ENCODE peak calls at places on chromosomes 16 and 17, in seven cellular contexts. One of them, this sample, is unnamed.

GRCh38 chr17:30995347-30995746 is 24.5 kb downstream of the RNF135 start:
- DNase-seq in Panc1: no peak
- DNase-seq in HCT116: no peak
- DNase-seq in H1: no peak
- DNase-seq in SK-N-SH: no peak
- DNase-seq in K562: no peak
- DNase-seq in HepG2: no peak
- DNase-seq in this sample: no peak

GRCh38 chr16:65663774-65664173 is 541.9 kb upstream of the CDH11 start:
- DNase-seq in Panc1: no peak
- DNase-seq in HCT116: no peak
- DNase-seq in H1: no peak
- DNase-seq in SK-N-SH: no peak
- DNase-seq in K562: no peak
- DNase-seq in HepG2: no peak
- DNase-seq in this sample: no peak

GRCh38 chr16:67024384-67024896 is 4.5 kb upstream of the CBFB start:
- DNase-seq in Panc1: no peak
- DNase-seq in HCT116: no peak
- DNase-seq in H1: no peak
- DNase-seq in SK-N-SH: no peak
- DNase-seq in K562: no peak
- DNase-seq in HepG2: no peak
- DNase-seq in this sample: no peak

GRCh38 chr17:50191070-50192045 is 10.1 kb downstream of the COL1A1 start:
- DNase-seq in Panc1: no peak
- DNase-seq in HCT116: no peak
- DNase-seq in H1: no peak
- DNase-seq in SK-N-SH: no peak
- DNase-seq in K562: no peak
- DNase-seq in HepG2: no peak
- DNase-seq in this sample: no peak

GRCh38 chr17:51118330-51119195 is 2.1 kb downstream of the SPAG9 start:
- DNase-seq in Panc1: no peak
- DNase-seq in HCT116: no peak
- DNase-seq in H1: no peak
- DNase-seq in SK-N-SH: peak; percentile 25
- DNase-seq in K562: no peak
- DNase-seq in HepG2: peak; percentile 77
- DNase-seq in this sample: no peak

GRCh38 chr17:44956998-44957981 is 9.7 kb upstream of the KIF18B start:
- DNase-seq in Panc1: no peak
- DNase-seq in HCT116: no peak
- DNase-seq in H1: no peak
- DNase-seq in SK-N-SH: peak; percentile 84
- DNase-seq in K562: no peak
- DNase-seq in HepG2: no peak
- DNase-seq in this sample: no peak

GRCh38 chr16:3873482-3874173 is 6.9 kb downstream of the CREBBP start:
- DNase-seq in Panc1: no peak
- DNase-seq in HCT116: no peak
- DNase-seq in H1: no peak
- DNase-seq in SK-N-SH: no peak
- DNase-seq in K562: no peak
- DNase-seq in HepG2: no peak
- DNase-seq in this sample: no peak

GRCh38 chr16:25014500-25015147 is 545 bp downstream of the ARHGAP17 start:
- DNase-seq in Panc1: no peak
- DNase-seq in HCT116: no peak
- DNase-seq in H1: peak; percentile 73
- DNase-seq in SK-N-SH: peak; percentile 78
- DNase-seq in K562: peak; percentile 74
- DNase-seq in HepG2: peak; percentile 59
- DNase-seq in this sample: no peak

GRCh38 chr17:77963441-77963840 is 4.9 kb downstream of the TNRC6C start:
- DNase-seq in Panc1: no peak
- DNase-seq in HCT116: no peak
- DNase-seq in H1: no peak
- DNase-seq in SK-N-SH: peak; percentile 77
- DNase-seq in K562: peak; percentile 17
- DNase-seq in HepG2: peak; percentile 75
- DNase-seq in this sample: no peak

GRCh38 chr16:68000024-68000423 is 740 bp upstream of the DPEP2 start:
- DNase-seq in Panc1: no peak
- DNase-seq in HCT116: no peak
- DNase-seq in H1: no peak
- DNase-seq in SK-N-SH: no peak
- DNase-seq in K562: no peak
- DNase-seq in HepG2: no peak
- DNase-seq in this sample: no peak

GRCh38 chr16:87153326-87153725 is 163.9 kb downstream of the C16orf95 start:
- DNase-seq in Panc1: no peak
- DNase-seq in HCT116: no peak
- DNase-seq in H1: no peak
- DNase-seq in SK-N-SH: no peak
- DNase-seq in K562: no peak
- DNase-seq in HepG2: no peak
- DNase-seq in this sample: no peak

GRCh38 chr17:41415833-41416335 is 8.5 kb downstream of the KRT37 start:
- DNase-seq in Panc1: no peak
- DNase-seq in HCT116: no peak
- DNase-seq in H1: no peak
- DNase-seq in SK-N-SH: no peak
- DNase-seq in K562: no peak
- DNase-seq in HepG2: peak; percentile 93
- DNase-seq in this sample: no peak

GRCh38 chr17:29533976-29534375 is 32.9 kb downstream of the ABHD15 start:
- DNase-seq in Panc1: no peak
- DNase-seq in HCT116: no peak
- DNase-seq in H1: no peak
- DNase-seq in SK-N-SH: no peak
- DNase-seq in K562: no peak
- DNase-seq in HepG2: no peak
- DNase-seq in this sample: no peak

GRCh38 chr17:48442819-48443218 is 12.8 kb upstream of the SKAP1 start:
- DNase-seq in Panc1: no peak
- DNase-seq in HCT116: no peak
- DNase-seq in H1: no peak
- DNase-seq in SK-N-SH: no peak
- DNase-seq in K562: peak; percentile 54
- DNase-seq in HepG2: no peak
- DNase-seq in this sample: no peak

GRCh38 chr17:34252138-34252889 is 2.8 kb upstream of the CCL2 start:
- DNase-seq in Panc1: no peak
- DNase-seq in HCT116: no peak
- DNase-seq in H1: no peak
- DNase-seq in SK-N-SH: peak; percentile 49
- DNase-seq in K562: no peak
- DNase-seq in HepG2: no peak
- DNase-seq in this sample: peak; percentile 7

GRCh38 chr17:63399856-63400255 is 46.2 kb downstream of the CYB561 start:
- DNase-seq in Panc1: no peak
- DNase-seq in HCT116: no peak
- DNase-seq in H1: no peak
- DNase-seq in SK-N-SH: peak; percentile 54
- DNase-seq in K562: no peak
- DNase-seq in HepG2: no peak
- DNase-seq in this sample: no peak

GRCh38 chr17:79036609-79037008 is 12.6 kb downstream of the C1QTNF1 start:
- DNase-seq in Panc1: peak; percentile 39
- DNase-seq in HCT116: no peak
- DNase-seq in H1: no peak
- DNase-seq in SK-N-SH: no peak
- DNase-seq in K562: peak; percentile 5
- DNase-seq in HepG2: no peak
- DNase-seq in this sample: no peak

GRCh38 chr17:82213251-82214011 is 789 bp upstream of the CCDC57 start:
- DNase-seq in Panc1: no peak
- DNase-seq in HCT116: no peak
- DNase-seq in H1: peak; percentile 73
- DNase-seq in SK-N-SH: peak; percentile 97
- DNase-seq in K562: peak; percentile 74
- DNase-seq in HepG2: peak; percentile 59
- DNase-seq in this sample: no peak

GRCh38 chr16:83744521-83744981 is 63.2 kb upstream of the HSBP1 start:
- DNase-seq in Panc1: no peak
- DNase-seq in HCT116: no peak
- DNase-seq in H1: no peak
- DNase-seq in SK-N-SH: no peak
- DNase-seq in K562: no peak
- DNase-seq in HepG2: no peak
- DNase-seq in this sample: no peak

GRCh38 chr17:60390881-60391418 is 983 bp downstream of the USP32 start:
- DNase-seq in Panc1: no peak
- DNase-seq in HCT116: no peak
- DNase-seq in H1: no peak
- DNase-seq in SK-N-SH: peak; percentile 77
- DNase-seq in K562: no peak
- DNase-seq in HepG2: peak; percentile 39
- DNase-seq in this sample: no peak

GRCh38 chr17:55200904-55201608 is 63.7 kb upstream of the HLF start:
- DNase-seq in Panc1: no peak
- DNase-seq in HCT116: no peak
- DNase-seq in H1: no peak
- DNase-seq in SK-N-SH: peak; percentile 56
- DNase-seq in K562: no peak
- DNase-seq in HepG2: no peak
- DNase-seq in this sample: no peak

GRCh38 chr17:81428121-81428515 is 32.9 kb downstream of the BAHCC1 start:
- DNase-seq in Panc1: no peak
- DNase-seq in HCT116: no peak
- DNase-seq in H1: no peak
- DNase-seq in SK-N-SH: peak; percentile 88
- DNase-seq in K562: no peak
- DNase-seq in HepG2: no peak
- DNase-seq in this sample: no peak

GRCh38 chr16:81510016-81510415 is 65.4 kb downstream of the CMIP start:
- DNase-seq in Panc1: no peak
- DNase-seq in HCT116: no peak
- DNase-seq in H1: no peak
- DNase-seq in SK-N-SH: no peak
- DNase-seq in K562: no peak
- DNase-seq in HepG2: no peak
- DNase-seq in this sample: no peak

GRCh38 chr16:81509404-81509803 is 64.8 kb downstream of the CMIP start:
- DNase-seq in Panc1: no peak
- DNase-seq in HCT116: no peak
- DNase-seq in H1: no peak
- DNase-seq in SK-N-SH: no peak
- DNase-seq in K562: no peak
- DNase-seq in HepG2: no peak
- DNase-seq in this sample: no peak

GRCh38 chr16:81514041-81514559 is 69.5 kb downstream of the CMIP start:
- DNase-seq in Panc1: no peak
- DNase-seq in HCT116: no peak
- DNase-seq in H1: no peak
- DNase-seq in SK-N-SH: no peak
- DNase-seq in K562: peak; percentile 58
- DNase-seq in HepG2: no peak
- DNase-seq in this sample: no peak

GRCh38 chr16:81513204-81514040 is 68.8 kb downstream of the CMIP start:
- DNase-seq in Panc1: no peak
- DNase-seq in HCT116: no peak
- DNase-seq in H1: peak; percentile 63
- DNase-seq in SK-N-SH: no peak
- DNase-seq in K562: no peak
- DNase-seq in HepG2: peak; percentile 90
- DNase-seq in this sample: no peak

GRCh38 chr16:81511371-81511770 is 66.8 kb downstream of the CMIP start:
- DNase-seq in Panc1: no peak
- DNase-seq in HCT116: peak; percentile 28
- DNase-seq in H1: no peak
- DNase-seq in SK-N-SH: no peak
- DNase-seq in K562: no peak
- DNase-seq in HepG2: peak; percentile 86
- DNase-seq in this sample: no peak
- TF ChIP-seq SIN3A in Panc1: no peak
- TF ChIP-seq SIN3A in HCT116: no peak
- TF ChIP-seq SIN3A in H1: no peak
- TF ChIP-seq SIN3A in SK-N-SH: no peak
- TF ChIP-seq SIN3A in K562: no peak
- TF ChIP-seq SIN3A in HepG2: no peak
- TF ChIP-seq SIN3A in this sample: no peak

DNA sequence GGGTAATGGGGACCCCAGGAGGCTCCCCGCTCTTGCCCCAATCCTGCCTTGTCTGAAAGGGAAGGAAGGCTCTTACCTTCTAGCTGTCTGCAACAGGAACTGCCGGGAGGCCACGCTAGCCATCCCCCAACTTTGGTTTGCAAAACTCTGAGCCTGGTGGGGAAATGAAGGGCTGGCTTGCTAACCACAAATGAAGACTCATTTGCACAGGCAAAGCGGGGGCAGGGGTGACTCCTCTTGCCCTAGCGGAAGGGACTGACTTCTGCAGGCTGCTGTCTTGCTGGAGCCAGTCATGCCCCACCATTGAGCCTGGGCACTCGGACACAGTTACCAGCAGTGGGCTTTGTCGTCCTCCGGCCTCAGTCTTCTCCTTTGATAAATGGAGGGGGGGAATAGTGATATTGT is 52.6 kb downstream of the PLCG2 start:
- DNase-seq in Panc1: no peak
- DNase-seq in HCT116: no peak
- DNase-seq in H1: no peak
- DNase-seq in SK-N-SH: no peak
- DNase-seq in K562: no peak
- DNase-seq in HepG2: no peak
- DNase-seq in this sample: peak; percentile 82
- TF ChIP-seq SIN3A in Panc1: no peak
- TF ChIP-seq SIN3A in HCT116: no peak
- TF ChIP-seq SIN3A in H1: no peak
- TF ChIP-seq SIN3A in SK-N-SH: no peak
- TF ChIP-seq SIN3A in K562: no peak
- TF ChIP-seq SIN3A in HepG2: no peak
- TF ChIP-seq SIN3A in this sample: no peak

GRCh38 chr16:19329932-19330331 is 44.4 kb downstream of the CLEC19A start:
- DNase-seq in Panc1: no peak
- DNase-seq in HCT116: peak; percentile 12
- DNase-seq in H1: no peak
- DNase-seq in SK-N-SH: no peak
- DNase-seq in K562: no peak
- DNase-seq in HepG2: no peak
- DNase-seq in this sample: no peak

GRCh38 chr16:19331794-19332193 is 46.3 kb downstream of the CLEC19A start:
- DNase-seq in Panc1: no peak
- DNase-seq in HCT116: no peak
- DNase-seq in H1: no peak
- DNase-seq in SK-N-SH: no peak
- DNase-seq in K562: no peak
- DNase-seq in HepG2: no peak
- DNase-seq in this sample: no peak

GRCh38 chr16:19328364-19328763 is 42.8 kb downstream of the CLEC19A start:
- DNase-seq in Panc1: no peak
- DNase-seq in HCT116: no peak
- DNase-seq in H1: no peak
- DNase-seq in SK-N-SH: no peak
- DNase-seq in K562: no peak
- DNase-seq in HepG2: no peak
- DNase-seq in this sample: no peak

GRCh38 chr16:19330801-19331484 is 45.4 kb downstream of the CLEC19A start:
- DNase-seq in Panc1: no peak
- DNase-seq in HCT116: peak; percentile 65
- DNase-seq in H1: no peak
- DNase-seq in SK-N-SH: no peak
- DNase-seq in K562: no peak
- DNase-seq in HepG2: peak; percentile 20
- DNase-seq in this sample: no peak
- TF ChIP-seq SIN3A in Panc1: no peak
- TF ChIP-seq SIN3A in HCT116: no peak
- TF ChIP-seq SIN3A in H1: no peak
- TF ChIP-seq SIN3A in SK-N-SH: no peak
- TF ChIP-seq SIN3A in K562: no peak
- TF ChIP-seq SIN3A in HepG2: no peak
- TF ChIP-seq SIN3A in this sample: no peak

GRCh38 chr16:64196444-64196843 is 925.4 kb downstream of the CDH11 start:
- DNase-seq in Panc1: no peak
- DNase-seq in HCT116: no peak
- DNase-seq in H1: no peak
- DNase-seq in SK-N-SH: no peak
- DNase-seq in K562: no peak
- DNase-seq in HepG2: no peak
- DNase-seq in this sample: no peak
- TF ChIP-seq SIN3A in Panc1: no peak
- TF ChIP-seq SIN3A in HCT116: no peak
- TF ChIP-seq SIN3A in H1: no peak
- TF ChIP-seq SIN3A in SK-N-SH: no peak
- TF ChIP-seq SIN3A in K562: no peak
- TF ChIP-seq SIN3A in HepG2: no peak
- TF ChIP-seq SIN3A in this sample: no peak

This sample was measured in GM12878.